ENCODE peak calls at places on chromosomes 6 and 20, in five cellular contexts. Y is HepG2, I is NB4, B is A549, W is GM12878. U is an unnamed sample.

GRCh38 chr20:2305946-2306345 is 10.1 kb downstream of the TGM3 start:
- DNase-seq in Y (peak), B (no peak), W (no peak), I (no peak), U (no peak)

GRCh38 chr6:16836186-16836981 is 75.1 kb upstream of the ATXN1 start:
- DNase-seq in I (no peak), W (peak), Y (no peak), B (no peak), U (no peak)

GRCh38 chr20:52305843-52306242 is 114.3 kb upstream of the ZFP64 start:
- DNase-seq in Y (no peak), I (no peak), W (no peak), B (no peak), U (no peak)

GRCh38 chr6:27902335-27903314 is 9.6 kb downstream of the OR2B2 start:
- DNase-seq in Y (peak), I (peak), B (peak), W (peak), U (peak)

GRCh38 chr6:138526822-138527235 is 27.5 kb upstream of the NHSL1 start:
- DNase-seq in Y (peak), I (no peak), W (no peak), B (no peak), U (no peak)

GRCh38 chr6:143962644-143962929 is 45.5 kb downstream of the PLAGL1 start:
- DNase-seq in B (no peak), W (no peak), I (no peak), Y (no peak), U (no peak)

GRCh38 chr6:137095651-137096238 is 51.0 kb upstream of the IL20RA start:
- DNase-seq in I (peak), Y (no peak), B (no peak), W (peak), U (no peak)

GRCh38 chr6:162580619-162581018 is 146.9 kb downstream of the PRKN start:
- DNase-seq in I (no peak), W (no peak), B (no peak), Y (peak), U (no peak)

GRCh38 chr20:59018817-59019216 is 412 bp upstream of the TUBB1 start:
- DNase-seq in W (no peak), Y (no peak), B (no peak), I (no peak), U (no peak)

GRCh38 chr6:63491104-63491503 is 81.2 kb upstream of the LOC128125822 start:
- DNase-seq in B (no peak), Y (no peak), I (no peak), W (no peak), U (no peak)

GRCh38 chr20:41003143-41003932 is 25.3 kb upstream of the TOP1 start:
- DNase-seq in Y (peak), W (no peak), B (peak), I (peak), U (peak)

GRCh38 chr6:34018026-34018425 is 127.9 kb downstream of the GRM4 start:
- DNase-seq in Y (no peak), B (no peak), I (no peak), W (no peak), U (no peak)

GRCh38 chr6:126267621-126268020 is 72.3 kb upstream of the CENPW start:
- DNase-seq in W (no peak), Y (no peak), I (no peak), B (no peak), U (no peak)

GRCh38 chr20:44166008-44166407 is 21.0 kb downstream of the JPH2 start:
- DNase-seq in B (peak), W (no peak), Y (peak), I (peak), U (no peak)

GRCh38 chr6:167290786-167291622 is at the start of gene UNC93A:
- DNase-seq in W (no peak), Y (peak), B (no peak), I (no peak), U (no peak)

GRCh38 chr6:12119085-12119588 is 107.0 kb downstream of the HIVEP1 start:
- DNase-seq in Y (no peak), B (peak), I (no peak), W (peak), U (no peak)

GRCh38 chr6:45663181-45664180 is 285.7 kb upstream of the SUPT3H start:
- DNase-seq in Y (no peak), B (no peak), W (no peak), I (no peak), U (no peak)

GRCh38 chr6:34231566-34232336 is 4.9 kb upstream of the HMGA1 start:
- DNase-seq in I (no peak), B (no peak), W (no peak), Y (no peak), U (no peak)

GRCh38 chr6:71481021-71481420 is 192.4 kb downstream of the OGFRL1 start:
- DNase-seq in B (no peak), I (no peak), W (no peak), Y (no peak), U (no peak)

GRCh38 chr6:129733290-129733689 is 23.3 kb upstream of the ARHGAP18 start:
- DNase-seq in Y (peak), I (no peak), B (no peak), W (no peak), U (no peak)

GRCh38 chr6:1613631-1614447 is 4.1 kb downstream of the FOXC1 start:
- DNase-seq in I (peak), Y (no peak), B (no peak), W (no peak), U (no peak)

GRCh38 chr6:96923871-96924493 is 546 bp upstream of the KLHL32 start:
- DNase-seq in B (no peak), I (no peak), W (no peak), Y (peak), U (no peak)

GRCh38 chr6:35919827-35920751 is 809 bp downstream of the SRPK1 start:
- DNase-seq in B (no peak), Y (peak), W (no peak), I (peak), U (peak)

GRCh38 chr20:45545754-45546453 is 1.3 kb downstream of the EPPIN start:
- DNase-seq in W (no peak), I (peak), B (peak), Y (peak), U (peak)

GRCh38 chr6:37633581-37634237 is 64.0 kb downstream of the MDGA1 start:
- DNase-seq in W (no peak), I (no peak), B (no peak), Y (no peak), U (no peak)

GRCh38 chr6:73028124-73028766 is 197.1 kb downstream of the KHDC1L start:
- DNase-seq in W (no peak), B (no peak), I (peak), Y (no peak), U (no peak)

GRCh38 chr20:37775200-37775599 is 81.4 kb downstream of the CTNNBL1 start:
- DNase-seq in B (no peak), W (no peak), Y (no peak), I (no peak), U (no peak)

GRCh38 chr20:57701651-57702050 is 8.2 kb downstream of the PMEPA1 start:
- DNase-seq in I (no peak), Y (no peak), B (no peak), W (no peak), U (no peak)

GRCh38 chr20:19935842-19936241 is 81.3 kb upstream of the NAA20 start:
- DNase-seq in B (no peak), I (no peak), Y (no peak), W (no peak), U (no peak)

GRCh38 chr6:107653183-107653580 is 163.3 kb downstream of the SOBP start:
- DNase-seq in B (no peak), I (no peak), W (no peak), Y (no peak), U (peak)

GRCh38 chr6:3911614-3912336 is 62.6 kb downstream of the FAM50B start:
- DNase-seq in Y (peak), B (peak), W (no peak), I (no peak), U (peak)

DNA sequence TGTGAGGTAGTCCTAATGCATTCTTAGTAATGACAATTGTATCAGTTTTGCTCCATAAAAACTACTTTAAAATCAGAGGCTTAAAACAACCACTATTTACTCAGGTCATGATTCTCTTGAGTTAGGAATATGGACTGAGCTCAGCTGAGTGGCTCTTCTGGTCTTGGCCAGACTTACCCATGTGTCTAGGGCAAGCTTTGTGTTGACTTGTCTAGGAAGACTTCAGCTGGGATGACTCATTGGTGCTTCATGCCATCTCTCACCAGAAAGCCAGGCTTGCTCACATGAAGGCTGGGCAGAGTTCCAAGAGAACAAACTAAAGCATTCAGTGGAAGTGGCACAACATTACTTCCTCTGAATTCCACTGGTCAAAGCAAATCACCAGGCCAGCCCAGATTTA is 155.3 kb downstream of the DHX35 start:
- DNase-seq in W (no peak), B (peak), Y (peak), I (peak), U (no peak)
- TF ChIP-seq MYC in W (no peak), B (no peak), Y (no peak), I (no peak), U (no peak)

DNA sequence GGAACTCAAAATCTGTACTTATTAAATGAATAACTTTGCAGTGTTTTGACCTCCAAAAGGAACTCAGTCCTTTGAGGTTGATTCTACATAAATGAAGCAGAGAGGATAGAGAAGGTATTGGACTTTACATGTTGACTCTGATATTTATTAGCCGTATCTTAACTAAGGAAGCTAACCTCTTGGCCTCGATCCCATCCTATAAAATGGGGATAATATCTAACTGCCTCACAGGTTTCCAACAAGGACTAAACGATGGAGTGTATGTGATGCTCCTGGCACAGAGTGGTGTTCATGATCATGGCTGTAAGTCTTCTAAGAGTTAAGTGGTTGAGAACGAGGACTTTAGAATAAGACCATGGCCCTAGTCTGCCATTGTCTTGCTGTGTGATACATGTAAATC is 24.2 kb upstream of the MAP3K4 start:
- DNase-seq in I (no peak), Y (no peak), B (no peak), W (no peak), U (no peak)
- TF ChIP-seq MYC in I (no peak), Y (no peak), B (no peak), W (no peak), U (no peak)

DNA sequence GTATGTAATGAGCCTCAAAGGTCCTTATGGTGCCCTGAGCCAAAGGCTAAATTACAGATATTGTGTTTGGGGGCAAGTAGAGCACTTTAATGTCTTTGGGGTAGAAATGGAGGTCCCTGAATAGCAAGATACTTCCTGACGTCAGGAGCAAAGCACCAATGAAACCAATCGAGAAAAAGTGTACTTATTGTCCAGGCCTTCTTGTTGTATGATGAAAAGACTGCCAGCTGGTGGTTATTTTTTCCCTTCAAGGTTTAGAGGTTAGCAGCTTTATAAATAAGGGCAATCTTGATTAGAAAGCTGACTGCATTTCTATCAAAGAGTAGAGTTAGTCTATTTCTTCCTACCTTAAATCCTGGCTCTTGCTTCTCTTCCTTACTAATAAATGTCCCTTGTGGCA is 76.1 kb upstream of the HSF2 start:
- DNase-seq in Y (no peak), B (no peak), I (no peak), W (no peak), U (no peak)
- TF ChIP-seq MYC in Y (no peak), B (no peak), I (no peak), W (no peak), U (no peak)

GRCh38 chr20:21361266-21361665 is 36.1 kb downstream of the NKX2-4 start:
- DNase-seq in Y (no peak), B (no peak), W (no peak), I (peak), U (no peak)
- TF ChIP-seq MYC in Y (no peak), B (no peak), W (no peak), I (no peak), U (no peak)

DNA sequence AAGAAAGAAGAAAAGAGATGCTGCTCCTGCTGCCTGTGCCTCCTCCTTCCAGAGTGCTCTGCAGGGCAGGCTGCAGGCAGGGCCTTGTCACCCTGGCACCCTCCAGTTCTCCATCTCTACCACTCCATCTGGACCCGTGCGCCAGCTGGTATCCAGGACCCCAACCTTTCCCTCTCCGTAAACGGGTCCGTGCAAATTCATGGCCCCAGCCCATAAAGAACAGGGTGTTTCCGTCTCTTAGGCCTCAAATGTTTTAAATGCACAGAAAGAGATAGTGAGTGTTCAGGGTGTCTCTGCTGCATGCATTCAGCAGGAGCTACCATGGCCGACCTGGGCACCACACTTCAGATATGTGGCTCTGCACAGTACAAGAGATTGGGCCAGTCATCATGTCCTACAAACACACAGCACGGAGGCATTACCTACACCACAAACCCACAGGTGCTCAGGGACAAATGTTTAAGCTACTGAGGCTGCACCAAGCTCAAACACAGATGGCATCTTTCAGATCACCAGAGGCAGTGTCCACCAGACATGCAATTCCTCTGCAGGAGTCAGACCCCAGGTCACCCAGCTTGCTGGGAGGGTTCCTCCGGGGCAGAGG is 258.1 kb downstream of the DLL1 start:
- DNase-seq in Y (no peak), W (no peak), I (no peak), B (no peak), U (no peak)
- TF ChIP-seq MYC in Y (no peak), W (no peak), I (no peak), B (no peak), U (no peak)

GRCh38 chr6:120873125-120873865 is 461.0 kb downstream of the TBC1D32 start:
- DNase-seq in W (no peak), Y (no peak), B (no peak), I (no peak), U (no peak)

GRCh38 chr6:120874422-120874821 is 459.9 kb downstream of the TBC1D32 start:
- DNase-seq in Y (no peak), W (no peak), I (no peak), B (no peak), U (no peak)

GRCh38 chr6:120872262-120872578 is 462.1 kb downstream of the TBC1D32 start:
- DNase-seq in W (no peak), I (no peak), B (no peak), Y (no peak), U (no peak)

GRCh38 chr6:120869397-120869796 is 464.9 kb downstream of the TBC1D32 start:
- DNase-seq in Y (no peak), B (no peak), I (peak), W (no peak), U (no peak)

DNA sequence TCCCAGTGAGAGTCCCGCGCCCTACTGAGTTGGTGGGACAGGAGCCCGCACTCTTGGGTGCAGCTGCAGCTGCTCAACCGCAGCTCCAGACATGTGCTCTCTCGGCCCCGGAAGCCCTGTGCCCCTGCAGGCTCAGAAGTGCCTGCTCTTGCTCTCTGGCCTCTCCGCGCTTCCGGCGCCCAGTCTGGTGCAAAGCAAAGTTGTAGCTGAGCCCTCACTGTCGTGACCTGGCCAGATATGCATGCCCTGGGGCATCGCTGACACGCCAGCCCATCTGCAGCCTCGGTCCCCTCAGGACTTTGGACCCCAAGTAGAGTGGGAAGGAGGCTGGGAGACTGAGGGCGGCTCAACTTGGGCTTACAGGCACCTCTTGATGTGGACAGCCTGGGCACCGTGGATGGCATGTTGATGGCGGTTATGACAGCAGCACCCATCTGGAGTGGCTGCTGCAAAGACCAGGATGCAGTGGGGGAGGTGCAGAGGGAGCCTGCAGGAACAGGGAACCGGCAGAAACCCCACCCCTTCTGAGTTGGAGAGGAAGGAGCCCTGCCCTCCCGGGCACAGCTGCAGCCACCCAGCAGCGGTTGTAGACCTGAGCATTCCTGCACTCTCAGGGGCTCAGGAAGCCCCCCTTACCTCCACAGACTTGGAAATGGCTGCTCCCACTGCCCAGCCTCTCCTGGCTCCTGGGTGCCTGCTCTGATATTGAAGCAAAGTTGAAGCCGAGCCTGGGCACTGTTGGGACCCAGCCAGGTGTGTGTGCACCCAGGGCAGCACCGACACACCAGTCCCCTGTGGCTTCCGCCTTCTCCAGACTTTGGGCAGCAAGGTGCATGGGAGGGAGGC is 462.6 kb downstream of the TBC1D32 start:
- DNase-seq in B (no peak), I (no peak), Y (no peak), W (no peak), U (no peak)
- TF ChIP-seq MYC in B (no peak), I (no peak), Y (no peak), W (no peak), U (no peak)

DNA sequence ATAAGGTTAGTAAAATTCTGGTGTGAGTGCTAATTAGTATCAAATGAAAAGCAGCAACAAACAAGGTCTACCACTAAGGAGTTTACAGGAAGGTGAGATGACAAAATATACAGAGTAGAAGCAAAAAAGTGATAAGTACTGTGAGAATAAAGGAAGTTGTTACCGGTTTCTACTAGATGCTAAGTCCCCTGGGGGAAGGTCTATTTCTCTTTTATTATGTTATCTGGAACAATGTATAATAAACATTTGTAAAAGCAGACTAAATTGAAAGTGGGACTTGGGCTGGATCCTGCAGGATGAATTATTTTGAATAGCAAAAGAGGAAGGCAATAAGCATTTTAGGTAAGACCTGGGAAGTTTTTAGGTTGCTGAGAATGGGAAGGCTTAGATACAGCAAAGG is 158.7 kb upstream of the SLC22A16 start:
- DNase-seq in W (no peak), I (peak), B (no peak), Y (no peak), U (no peak)
- TF ChIP-seq MYC in W (no peak), I (no peak), B (no peak), Y (no peak), U (no peak)

DNA sequence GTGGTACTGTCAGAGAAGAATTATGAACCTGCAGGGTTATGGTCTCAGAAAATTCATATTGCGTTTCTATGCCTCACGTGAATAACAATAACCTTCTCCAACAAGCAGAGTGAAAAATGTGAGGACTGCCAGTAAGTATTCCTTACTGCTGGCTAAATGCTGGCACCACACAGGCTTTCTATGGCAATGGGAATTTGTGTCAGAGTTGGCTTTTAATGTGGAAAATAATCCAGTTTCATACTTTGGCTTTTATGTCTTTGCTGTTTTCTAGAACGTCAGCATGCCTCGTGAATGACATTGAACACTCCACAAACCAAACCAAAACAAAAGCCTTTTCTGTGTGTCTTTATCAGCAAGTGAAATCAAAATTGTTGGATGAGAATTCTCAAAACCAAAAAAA is 655.9 kb downstream of the KIF16B start:
- DNase-seq in Y (no peak), W (no peak), B (no peak), I (no peak), U (no peak)
- TF ChIP-seq MYC in Y (no peak), W (no peak), B (no peak), I (no peak), U (no peak)

DNA sequence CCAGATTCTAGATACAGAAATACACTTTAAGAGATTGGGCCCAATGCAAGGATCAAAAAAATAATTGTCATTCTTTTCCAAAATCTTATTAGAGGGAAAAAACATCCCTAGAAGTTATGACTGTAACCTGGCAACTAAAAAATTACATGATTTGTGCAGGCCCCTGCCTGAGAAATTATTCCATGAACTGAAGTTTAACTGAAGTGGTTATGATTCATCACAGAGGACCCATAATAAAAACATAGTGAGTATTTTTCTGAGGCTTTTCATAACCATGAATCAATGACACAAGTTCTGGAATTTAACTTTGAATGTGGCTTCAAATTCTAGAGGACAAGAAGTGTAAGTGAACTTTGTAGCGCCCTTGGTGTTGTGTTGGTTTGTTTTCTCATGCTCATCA is 31.1 kb upstream of the CARMIL1 start:
- DNase-seq in Y (no peak), W (no peak), B (no peak), I (no peak), U (no peak)
- TF ChIP-seq MYC in Y (no peak), W (no peak), B (no peak), I (no peak), U (no peak)